ENCODE peak calls at places on chromosomes 7 and 10, in five cellular contexts. U, D, T, N and F are unnamed samples.
A peak's percentile ranks its signal among the peaks of the same experiment; 100 is the strongest.

GRCh38 chr7:45001138-45001694 is 1.2 kb downstream of the CCM2 start:
- DNase-seq in U (no peak), D (peak; percentile 58), T (no peak), N (no peak), F (peak; percentile 71)

GRCh38 chr10:79197558-79197957 is 128.8 kb downstream of the ZMIZ1 start:
- DNase-seq in U (no peak), D (no peak), T (no peak), N (no peak), F (no peak)

GRCh38 chr10:131726460-131726861 is 174.3 kb upstream of the PPP2R2D start:
- DNase-seq in U (no peak), D (no peak), T (peak; percentile 24), N (no peak), F (peak; percentile 65)

GRCh38 chr7:25832456-25832855 is 319.5 kb upstream of the NFE2L3 start:
- DNase-seq in U (no peak), D (no peak), T (peak; percentile 77), N (no peak), F (no peak)

GRCh38 chr7:29207469-29207868 is 12.9 kb downstream of the CHN2 start:
- DNase-seq in U (no peak), D (no peak), T (peak; percentile 67), N (no peak), F (no peak)

GRCh38 chr10:47045331-47045861 is 134.2 kb downstream of the PTPN20 start:
- DNase-seq in U (no peak), D (no peak), T (no peak), N (no peak), F (no peak)

GRCh38 chr10:71218046-71218832 is 5.9 kb downstream of the UNC5B start:
- DNase-seq in U (no peak), D (peak; percentile 37), T (peak; percentile 20), N (no peak), F (no peak)

GRCh38 chr7:4993471-4993870 is 34.5 kb upstream of the MMD2 start:
- DNase-seq in U (no peak), D (no peak), T (no peak), N (no peak), F (no peak)

GRCh38 chr10:129531195-129531968 is 64.3 kb downstream of the MGMT start:
- DNase-seq in U (no peak), D (no peak), T (peak; percentile 34), N (no peak), F (peak; percentile 73)

GRCh38 chr7:124590814-124591213 is 174.8 kb downstream of the GPR37 start:
- DNase-seq in U (no peak), D (no peak), T (no peak), N (no peak), F (no peak)

GRCh38 chr7:150962743-150963399 is 15.2 kb downstream of the KCNH2 start:
- DNase-seq in U (peak; percentile 83), D (peak; percentile 83), T (peak; percentile 18), N (no peak), F (peak; percentile 84)

GRCh38 chr10:130998642-130999041 is 312.9 kb downstream of the TCERG1L start:
- DNase-seq in U (no peak), D (no peak), T (no peak), N (no peak), F (no peak)

GRCh38 chr10:78802866-78803265 is 265.9 kb upstream of the ZMIZ1 start:
- DNase-seq in U (no peak), D (no peak), T (no peak), N (no peak), F (no peak)

GRCh38 chr7:70093496-70093895 is 495.2 kb downstream of the AUTS2 start:
- DNase-seq in U (no peak), D (no peak), T (no peak), N (no peak), F (no peak)

GRCh38 chr10:93437000-93437945 is 44.9 kb downstream of the MYOF start:
- DNase-seq in U (peak; percentile 68), D (no peak), T (peak; percentile 71), N (no peak), F (peak; percentile 81)

GRCh38 chr7:121076350-121077164 is 88.0 kb downstream of the CPED1 start:
- DNase-seq in U (no peak), D (peak; percentile 86), T (no peak), N (no peak), F (no peak)

GRCh38 chr10:115045516-115045915 is 47.6 kb upstream of the ATRNL1 start:
- DNase-seq in U (peak; percentile 8), D (no peak), T (no peak), N (no peak), F (no peak)

GRCh38 chr10:80949785-80950184 is 412.1 kb downstream of the SH2D4B start:
- DNase-seq in U (no peak), D (no peak), T (no peak), N (no peak), F (no peak)

GRCh38 chr10:80946957-80947722 is 409.4 kb downstream of the SH2D4B start:
- DNase-seq in U (no peak), D (no peak), T (no peak), N (no peak), F (no peak)

GRCh38 chr10:80946073-80946472 is 408.4 kb downstream of the SH2D4B start:
- DNase-seq in U (no peak), D (no peak), T (no peak), N (no peak), F (no peak)

DNA sequence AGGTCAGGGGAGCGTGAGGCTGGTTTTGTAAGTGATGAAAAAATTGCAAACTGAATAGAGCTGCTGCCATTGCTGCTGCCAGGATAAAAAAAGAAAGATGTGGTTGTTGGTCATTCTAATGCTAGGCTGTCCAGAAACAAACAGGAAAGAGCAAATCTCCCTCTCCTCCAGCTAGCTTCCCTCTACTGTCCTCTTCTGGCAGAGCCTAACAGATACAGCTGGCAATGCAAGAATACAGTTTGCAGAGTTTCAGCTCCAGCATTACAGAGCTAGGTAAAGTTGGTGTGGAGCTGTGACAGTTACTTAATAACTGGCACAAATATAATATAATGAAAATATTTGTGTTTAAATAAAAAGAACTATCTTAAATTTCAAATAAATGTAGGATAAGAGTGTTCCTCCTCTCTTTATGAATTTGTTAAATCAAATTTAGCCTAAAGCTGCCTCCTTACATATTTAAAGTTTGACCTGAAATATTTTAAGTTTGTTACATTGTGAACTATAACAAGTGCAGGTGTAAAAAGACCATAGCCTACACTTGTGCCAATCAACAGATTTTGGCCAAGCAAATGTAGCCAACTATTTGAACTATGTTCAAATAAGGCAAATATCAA is 407.7 kb downstream of the SH2D4B start:
- DNase-seq in U (no peak), D (no peak), T (peak; percentile 3), N (no peak), F (peak; percentile 81)
- TF ChIP-seq CREB1 in U (no peak), D (no peak), T (no peak), N (no peak), F (no peak)

GRCh38 chr10:125096371-125096770 is 64.0 kb downstream of the CTBP2 start:
- DNase-seq in U (no peak), D (no peak), T (no peak), N (no peak), F (no peak)

GRCh38 chr10:125094826-125095225 is 65.5 kb downstream of the CTBP2 start:
- DNase-seq in U (no peak), D (no peak), T (no peak), N (no peak), F (no peak)

GRCh38 chr10:125095776-125096175 is 64.6 kb downstream of the CTBP2 start:
- DNase-seq in U (no peak), D (no peak), T (no peak), N (no peak), F (no peak)

GRCh38 chr10:125094111-125094705 is 66.2 kb downstream of the CTBP2 start:
- DNase-seq in U (no peak), D (no peak), T (no peak), N (no peak), F (no peak)

GRCh38 chr10:125095228-125095627 is 65.1 kb downstream of the CTBP2 start:
- DNase-seq in U (no peak), D (no peak), T (no peak), N (no peak), F (no peak)
- H3K36me3 ChIP-seq in U (no peaks in the 10 kb centered on the region), D (peaks cover 13% of the 10 kb centered on the region), T (no peaks in the 10 kb centered on the region), N (no peaks in the 10 kb centered on the region), F (peaks cover 4% of the 10 kb centered on the region)

DNA sequence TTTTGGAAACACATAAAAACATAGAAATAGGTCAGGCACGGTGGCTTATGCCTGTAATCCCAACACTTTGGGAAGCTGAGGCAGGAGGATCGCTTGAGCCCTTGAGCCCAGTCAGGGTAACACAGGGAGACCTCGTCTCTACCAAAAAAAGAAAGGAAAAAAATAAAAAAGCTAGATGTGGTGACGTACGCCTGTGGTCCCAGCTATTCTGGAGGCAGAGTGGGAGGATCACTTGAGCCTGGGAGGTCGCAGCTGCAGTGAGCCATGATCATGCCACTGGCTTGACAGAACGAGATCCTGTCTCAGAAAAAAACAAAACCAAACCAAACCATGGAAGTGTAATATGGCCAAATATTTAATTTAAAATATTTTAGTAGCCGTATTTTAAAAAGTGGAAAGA is 55.6 kb downstream of the MCU start:
- DNase-seq in U (no peak), D (no peak), T (no peak), N (no peak), F (no peak)
- H3K79me2 ChIP-seq in U (no peaks in the 10 kb centered on the region), D (no peaks in the 10 kb centered on the region), T (no peaks in the 10 kb centered on the region), N (no peaks in the 10 kb centered on the region), F (peaks cover 83% of the 10 kb centered on the region)

GRCh38 chr7:97735075-97735474 is 3.2 kb downstream of the TAC1 start:
- DNase-seq in U (no peak), D (no peak), T (no peak), N (no peak), F (no peak)

GRCh38 chr7:97733276-97734206 is 1.7 kb downstream of the TAC1 start:
- DNase-seq in U (peak; percentile 75), D (no peak), T (no peak), N (no peak), F (peak; percentile 75)

GRCh38 chr7:97732567-97733275 is 835 bp downstream of the TAC1 start:
- DNase-seq in U (no peak), D (no peak), T (no peak), N (no peak), F (peak; percentile 47)

GRCh38 chr7:97734255-97734654 is 2.4 kb downstream of the TAC1 start:
- DNase-seq in U (no peak), D (no peak), T (no peak), N (no peak), F (no peak)

DNA sequence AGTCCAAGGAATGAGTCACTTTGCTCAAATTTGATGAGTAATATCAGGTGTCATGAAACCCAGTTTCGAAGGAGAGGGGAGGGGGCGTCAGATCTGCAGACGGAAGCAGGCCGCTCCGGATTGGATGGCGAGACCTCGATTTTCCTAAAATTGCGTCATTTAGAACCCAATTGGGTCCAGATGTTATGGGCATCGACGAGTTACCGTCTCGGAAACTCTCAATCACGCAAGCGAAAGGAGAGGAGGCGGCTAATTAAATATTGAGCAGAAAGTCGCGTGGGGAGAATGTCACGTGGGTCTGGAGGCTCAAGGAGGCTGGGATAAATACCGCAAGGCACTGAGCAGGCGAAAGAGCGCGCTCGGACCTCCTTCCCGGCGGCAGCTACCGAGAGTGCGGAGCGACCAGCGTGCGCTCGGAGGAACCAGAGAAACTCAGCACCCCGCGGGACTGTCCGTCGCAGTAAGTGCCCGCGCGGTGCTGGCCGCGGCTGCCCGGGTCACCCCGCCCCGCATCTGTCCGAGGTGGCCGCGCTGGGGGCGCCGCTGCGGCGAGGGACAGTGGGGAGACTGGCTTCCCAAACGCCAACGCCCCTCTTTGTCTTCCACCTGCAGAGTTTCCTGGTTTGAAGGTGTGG is at the start of gene TAC1:
- DNase-seq in U (peak; percentile 76), D (no peak), T (no peak), N (no peak), F (peak; percentile 74)
- TF ChIP-seq CREB1 in U (no peak), D (no peak), T (peak; percentile 14), N (no peak), F (no peak)

GRCh38 chr10:11280187-11280932 is 262.7 kb downstream of the CELF2 start:
- DNase-seq in U (no peak), D (no peak), T (no peak), N (no peak), F (no peak)
- H3K36me3 ChIP-seq in U (no peaks in the 10 kb centered on the region), D (no peaks in the 10 kb centered on the region), T (no peaks in the 10 kb centered on the region), N (peaks cover 51% of the 10 kb centered on the region), F (no peaks in the 10 kb centered on the region)

GRCh38 chr7:20343211-20343610 is 12.5 kb downstream of the ITGB8 start:
- DNase-seq in U (no peak), D (no peak), T (no peak), N (no peak), F (peak; percentile 56)
- H3K79me2 ChIP-seq in U (no peaks in the 10 kb centered on the region), D (no peaks in the 10 kb centered on the region), T (no peaks in the 10 kb centered on the region), N (no peaks in the 10 kb centered on the region), F (no peaks in the 10 kb centered on the region)